ENCODE peak calls at places on chromosome 5, in six cellular contexts. S, A, E, H, U and T are unnamed samples. For H3K27me3, the result is how much of the 10 kb centered on the place peaks cover.

GRCh38 chr5:66647146-66647856 is 51.1 kb downstream of the MAST4 start:
- DNase-seq in A (no peak), S (no peak), U (no peak), E (no peak), H (no peak), T (no peak)

GRCh38 chr5:96745844-96746531 is 61.8 kb downstream of the ERAP1 start:
- DNase-seq in H (no peak), S (no peak), A (no peak), E (no peak), U (no peak), T (no peak)

GRCh38 chr5:12759377-12759776 is 855.1 kb upstream of the CTNND2 start:
- DNase-seq in H (no peak), E (no peak), U (no peak), A (no peak), S (no peak), T (no peak)

GRCh38 chr5:34491251-34491620 is 164.9 kb upstream of the RAI14 start:
- DNase-seq in H (no peak), S (no peak), E (no peak), U (peak), A (no peak), T (no peak)

GRCh38 chr5:59099270-59099994 is 516.6 kb downstream of the RAB3C start:
- DNase-seq in S (no peak), A (peak), E (no peak), U (no peak), H (no peak), T (peak)

GRCh38 chr5:144832416-144832815 is 661.7 kb downstream of the KCTD16 start:
- DNase-seq in A (no peak), H (no peak), E (no peak), U (no peak), S (no peak), T (no peak)

GRCh38 chr5:759111-759741 is 25.3 kb downstream of the ZDHHC11B start:
- DNase-seq in E (peak), H (no peak), A (no peak), U (no peak), S (peak), T (peak)

GRCh38 chr5:78927657-78928282 is 57.3 kb downstream of the ARSB start:
- DNase-seq in E (no peak), H (no peak), U (no peak), S (no peak), A (peak), T (no peak)

GRCh38 chr5:10595305-10595677 is 31.4 kb downstream of the ANKRD33B start:
- DNase-seq in H (no peak), E (no peak), S (no peak), U (no peak), A (no peak), T (peak)

GRCh38 chr5:81717221-81717620 is 33.7 kb downstream of the SSBP2 start:
- DNase-seq in H (no peak), S (no peak), E (no peak), A (no peak), U (no peak), T (no peak)

GRCh38 chr5:179142434-179143198 is 82.4 kb downstream of the ZNF354C start:
- DNase-seq in H (no peak), U (no peak), A (peak), E (no peak), S (no peak), T (peak)

DNA sequence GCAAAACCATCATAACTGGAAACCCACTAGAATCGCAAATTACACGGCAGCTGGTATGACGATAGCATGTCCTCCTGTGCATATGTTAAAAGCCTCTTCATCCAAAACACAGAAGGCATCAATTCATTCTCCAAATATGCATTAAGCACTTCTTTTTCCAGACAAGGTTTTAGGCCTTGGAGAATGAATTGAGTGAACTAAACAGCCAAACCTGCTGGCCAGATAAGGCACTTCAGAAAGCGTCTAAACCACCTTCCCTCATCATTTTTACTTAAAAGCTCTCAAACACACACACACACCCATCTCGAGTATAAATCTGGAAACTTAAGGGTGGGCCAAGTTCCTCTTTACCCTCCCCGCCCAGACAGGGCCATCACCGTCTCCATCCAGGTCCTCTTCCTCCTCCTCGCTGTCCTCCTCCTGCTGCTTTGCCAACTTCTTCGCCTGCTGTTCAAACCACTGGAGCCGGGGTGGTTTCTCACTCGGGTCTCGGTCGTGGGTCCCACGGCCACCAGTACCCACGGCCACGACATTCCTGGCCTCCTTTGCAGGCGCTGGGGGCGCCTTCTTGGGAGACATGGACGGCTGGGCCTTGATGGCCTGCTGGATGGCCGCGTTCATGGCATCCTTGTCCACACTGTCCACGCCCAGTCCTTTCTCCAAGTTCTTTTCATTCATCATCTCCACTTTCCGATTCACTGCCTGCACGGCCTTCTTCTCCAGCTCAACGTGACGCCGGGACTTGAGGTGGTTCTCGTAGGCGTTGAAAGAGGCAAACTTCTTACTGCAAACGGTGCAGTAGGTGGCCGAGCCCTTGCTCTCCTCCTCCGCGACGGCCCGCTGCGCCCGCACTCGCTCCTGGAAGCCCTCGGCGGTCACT is 696 bp downstream of the ZNF622 start:
- DNase-seq in S (no peak), U (no peak), H (peak), A (no peak), E (no peak), T (no peak)
- TF ChIP-seq CTCF in S (no peak), U (no peak), H (peak), A (peak), E (no peak), T (no peak)

GRCh38 chr5:68339921-68340321 is 124.4 kb downstream of the PIK3R1 start:
- DNase-seq in H (no peak), S (no peak), E (no peak), A (peak), U (no peak), T (no peak)
- H3K27me3 ChIP-seq in H (under half), S (under half), E (under half), A (under half), U (under half), T (under half)

GRCh38 chr5:92912280-92912679 is 668.7 kb downstream of the NR2F1-AS1 start:
- DNase-seq in S (no peak), A (no peak), E (no peak), H (no peak), U (no peak), T (no peak)

GRCh38 chr5:92911293-92911692 is 669.7 kb downstream of the NR2F1-AS1 start:
- DNase-seq in A (no peak), H (no peak), S (no peak), U (no peak), E (no peak), T (no peak)

GRCh38 chr5:92917044-92917443 is 664.0 kb downstream of the NR2F1-AS1 start:
- DNase-seq in H (no peak), A (peak), S (no peak), E (no peak), U (no peak), T (no peak)

GRCh38 chr5:92911851-92912250 is 669.2 kb downstream of the NR2F1-AS1 start:
- DNase-seq in E (no peak), A (no peak), U (no peak), S (no peak), H (no peak), T (no peak)

DNA sequence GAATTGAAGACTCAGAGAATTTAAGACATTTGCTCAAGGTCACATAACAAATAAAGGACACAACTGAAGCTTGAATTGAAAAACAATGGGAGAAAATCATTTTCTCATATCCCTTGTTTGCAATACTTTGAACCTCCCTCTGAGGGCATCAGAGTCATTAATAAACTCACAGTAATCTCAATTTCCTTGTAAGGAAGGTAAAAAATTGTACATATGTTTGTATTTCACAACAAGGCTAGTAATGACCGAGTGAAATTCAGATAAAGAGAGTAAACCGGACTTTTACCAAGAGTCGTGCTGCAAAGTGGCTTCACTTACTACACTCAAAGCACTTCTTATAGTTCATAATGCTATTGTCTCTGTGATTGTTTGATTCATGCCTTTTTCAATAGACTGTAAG is 665.0 kb downstream of the NR2F1-AS1 start:
- DNase-seq in E (no peak), A (no peak), H (no peak), U (no peak), S (no peak), T (peak)
- TF ChIP-seq CTCF in E (peak), A (no peak), H (no peak), U (peak), S (no peak), T (peak)

GRCh38 chr5:169148066-169148740 is 152.7 kb downstream of the SLIT3 start:
- DNase-seq in A (no peak), H (no peak), U (no peak), S (no peak), E (no peak), T (no peak)
- H3K27me3 ChIP-seq in A (under half), H (under half), U (under half), S (under half), E (under half), T (under half)